ENCODE peak calls at places on chromosomes 5 and 9, in eight cellular contexts. H, I, Z, B, N, D, C and K are unnamed samples.

GRCh38 chr5:159458217-159458711 is 128.0 kb upstream of the IL12B start:
- DNase-seq in H (no peak), I (no peak), Z (no peak), B (no peak), N (no peak), D (no peak), C (no peak), K (no peak)

GRCh38 chr5:24642022-24642421 is 2.8 kb downstream of the CDH10 start:
- DNase-seq in H (no peak), I (peak), Z (no peak), B (peak), N (no peak), D (peak), C (no peak), K (no peak)

GRCh38 chr5:3449481-3449880 is 146.2 kb upstream of the IRX1 start:
- DNase-seq in H (no peak), I (no peak), Z (no peak), B (no peak), N (no peak), D (no peak), C (no peak), K (no peak)

GRCh38 chr5:96293966-96294886 is 138.8 kb downstream of the PCSK1 start:
- DNase-seq in H (no peak), I (no peak), Z (no peak), B (peak), N (no peak), D (no peak), C (no peak), K (no peak)

GRCh38 chr9:71681104-71681707 is 87.1 kb downstream of the CEMIP2 start:
- DNase-seq in H (no peak), I (no peak), Z (no peak), B (no peak), N (no peak), D (no peak), C (no peak), K (no peak)

GRCh38 chr9:95989304-95989703 is 113.8 kb downstream of the ERCC6L2 start:
- DNase-seq in H (no peak), I (peak), Z (no peak), B (no peak), N (no peak), D (no peak), C (no peak), K (no peak)

GRCh38 chr9:91197232-91198181 is 164.2 kb downstream of the AUH start:
- DNase-seq in H (peak), I (peak), Z (peak), B (peak), N (no peak), D (no peak), C (peak), K (peak)

GRCh38 chr5:36552626-36553393 is 53.6 kb upstream of the SLC1A3 start:
- DNase-seq in H (peak), I (no peak), Z (no peak), B (no peak), N (no peak), D (no peak), C (no peak), K (no peak)

GRCh38 chr5:168753691-168754254 is 174.6 kb upstream of the PANK3 start:
- DNase-seq in H (no peak), I (no peak), Z (no peak), B (no peak), N (no peak), D (no peak), C (no peak), K (no peak)

GRCh38 chr5:3010301-3010952 is 258.9 kb upstream of the IRX2 start:
- DNase-seq in H (no peak), I (no peak), Z (no peak), B (no peak), N (no peak), D (no peak), C (no peak), K (no peak)

GRCh38 chr5:1525624-1525985 is 1.8 kb upstream of the LPCAT1 start:
- DNase-seq in H (no peak), I (no peak), Z (no peak), B (no peak), N (no peak), D (no peak), C (no peak), K (no peak)

GRCh38 chr5:123429993-123430392 is 6.8 kb upstream of the CEP120 start:
- DNase-seq in H (no peak), I (peak), Z (no peak), B (peak), N (no peak), D (no peak), C (peak), K (no peak)

GRCh38 chr5:117435203-117435602 is 860.6 kb upstream of the SEMA6A start:
- DNase-seq in H (no peak), I (no peak), Z (no peak), B (no peak), N (no peak), D (no peak), C (no peak), K (no peak)

GRCh38 chr5:146041180-146041789 is 64.1 kb downstream of the PLAC8L1 start:
- DNase-seq in H (no peak), I (no peak), Z (no peak), B (no peak), N (no peak), D (no peak), C (no peak), K (no peak)

GRCh38 chr5:5063533-5063953 is 76.6 kb upstream of the ADAMTS16 start:
- DNase-seq in H (no peak), I (no peak), Z (no peak), B (no peak), N (no peak), D (no peak), C (no peak), K (no peak)

GRCh38 chr5:133825631-133826289 is 142.7 kb downstream of the C5orf15 start:
- DNase-seq in H (no peak), I (no peak), Z (no peak), B (no peak), N (peak), D (no peak), C (no peak), K (no peak)

GRCh38 chr5:61139931-61140330 is 22.3 kb downstream of the SMIM15 start:
- DNase-seq in H (no peak), I (no peak), Z (no peak), B (no peak), N (no peak), D (no peak), C (no peak), K (no peak)

GRCh38 chr5:137336565-137337120 is 162.5 kb downstream of the SPOCK1 start:
- DNase-seq in H (no peak), I (no peak), Z (no peak), B (no peak), N (no peak), D (no peak), C (no peak), K (no peak)

GRCh38 chr9:107016383-107016782 is 153.4 kb downstream of the ZNF462 start:
- DNase-seq in H (no peak), I (no peak), Z (no peak), B (no peak), N (no peak), D (no peak), C (no peak), K (no peak)

GRCh38 chr9:135696446-135696845 is 2.8 kb downstream of the SOHLH1 start:
- DNase-seq in H (no peak), I (no peak), Z (no peak), B (no peak), N (no peak), D (no peak), C (no peak), K (no peak)

GRCh38 chr9:137348781-137349470 is 46.9 kb upstream of the NRARP start:
- DNase-seq in H (no peak), I (no peak), Z (no peak), B (no peak), N (no peak), D (no peak), C (no peak), K (no peak)